ENCODE peak calls at places on chromosomes 3 and 15, in five cellular contexts. G, X, N, L and I are unnamed samples.

GRCh38 chr3:33789183-33789954 is 9.1 kb upstream of the PDCD6IP start:
- DNase-seq in G (no peak), X (no peak), N (no peak), L (no peak), I (no peak)

GRCh38 chr15:75823860-75824613 is 19.2 kb upstream of the UBE2Q2 start:
- DNase-seq in G (no peak), X (no peak), N (no peak), L (no peak), I (no peak)

GRCh38 chr3:72452745-72453144 is 395.5 kb downstream of the SHQ1 start:
- DNase-seq in G (no peak), X (no peak), N (no peak), L (no peak), I (no peak)

GRCh38 chr3:86578071-86578470 is 412.9 kb downstream of the VGLL3 start:
- DNase-seq in G (no peak), X (no peak), N (no peak), L (no peak), I (no peak)

GRCh38 chr3:29898609-29899008 is 617.7 kb downstream of the RBMS3 start:
- DNase-seq in G (no peak), X (no peak), N (no peak), L (no peak), I (no peak)

GRCh38 chr3:9257092-9257491 is 7.6 kb upstream of the SRGAP3 start:
- DNase-seq in G (no peak), X (no peak), N (no peak), L (no peak), I (no peak)

GRCh38 chr3:183318846-183319770 is 66.1 kb downstream of the B3GNT5 start:
- DNase-seq in G (no peak), X (no peak), N (no peak), L (no peak), I (no peak)

GRCh38 chr15:74200871-74201419 is 1.6 kb downstream of the STRA6 start:
- DNase-seq in G (no peak), X (no peak), N (no peak), L (no peak), I (no peak)

GRCh38 chr3:16200411-16200810 is 25.9 kb downstream of the GALNT15 start:
- DNase-seq in G (no peak), X (no peak), N (no peak), L (no peak), I (no peak)

GRCh38 chr3:32398531-32398930 is 6.9 kb downstream of the CMTM7 start:
- DNase-seq in G (no peak), X (no peak), N (no peak), L (no peak), I (peak; percentile 38)

GRCh38 chr15:74041311-74041756 is 41.0 kb downstream of the GOLGA6A start:
- DNase-seq in G (no peak), X (no peak), N (no peak), L (no peak), I (no peak)

GRCh38 chr3:64530434-64531049 is 157.3 kb downstream of the ADAMTS9 start:
- DNase-seq in G (peak; percentile 2), X (peak; percentile 10), N (no peak), L (peak; percentile 8), I (peak; percentile 67)

GRCh38 chr3:57862894-57863293 is 106.8 kb downstream of the SLMAP start:
- DNase-seq in G (no peak), X (no peak), N (no peak), L (no peak), I (no peak)

GRCh38 chr3:124748560-124749198 is 18.4 kb downstream of the UMPS start:
- DNase-seq in G (no peak), X (no peak), N (no peak), L (no peak), I (no peak)

GRCh38 chr3:28286595-28286994 is 45.2 kb downstream of the CMC1 start:
- DNase-seq in G (peak; percentile 31), X (peak; percentile 47), N (no peak), L (peak; percentile 26), I (no peak)

GRCh38 chr3:187618732-187619131 is 51.5 kb downstream of the SST start:
- DNase-seq in G (no peak), X (no peak), N (no peak), L (no peak), I (no peak)

GRCh38 chr3:197746801-197747237 is 2.9 kb upstream of the FYTTD1 start:
- DNase-seq in G (peak; percentile 35), X (no peak), N (no peak), L (no peak), I (no peak)

GRCh38 chr3:160577551-160578195 is 12.3 kb upstream of the KPNA4 start:
- DNase-seq in G (no peak), X (no peak), N (no peak), L (no peak), I (no peak)

GRCh38 chr3:27639271-27639670 is 82.9 kb downstream of the EOMES start:
- DNase-seq in G (peak; percentile 74), X (no peak), N (no peak), L (no peak), I (no peak)

GRCh38 chr3:112086857-112087524 is 802 bp downstream of the C3orf52 start:
- DNase-seq in G (no peak), X (no peak), N (no peak), L (no peak), I (no peak)

GRCh38 chr3:171967137-171967783 is 72.1 kb upstream of the FNDC3B start:
- DNase-seq in G (peak; percentile 86), X (peak; percentile 85), N (no peak), L (no peak), I (no peak)

DNA sequence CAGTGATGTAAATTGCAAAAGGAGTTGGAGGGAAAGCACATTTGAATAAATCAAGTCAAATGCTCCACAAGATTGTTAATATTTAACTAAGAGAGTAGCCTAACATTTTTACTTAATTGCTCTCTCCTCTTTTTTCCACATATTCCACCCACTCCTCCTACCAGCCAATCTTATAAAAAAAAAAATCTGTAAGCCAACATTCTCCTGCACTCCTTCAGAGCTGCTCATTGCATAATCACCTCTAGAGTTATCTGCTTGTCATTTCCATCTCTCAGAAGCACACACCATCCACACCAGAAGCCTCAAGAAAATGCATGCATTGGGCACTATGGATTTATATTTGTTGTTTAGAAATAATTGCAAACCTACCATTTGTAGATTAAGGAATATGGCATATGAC is 64.1 kb downstream of the CADPS start:
- DNase-seq in G (no peak), X (no peak), N (no peak), L (no peak), I (no peak)
- TF ChIP-seq POLR2AphosphoS5 in G (no peak), X (no peak), N (no peak), L (no peak), I (no peak)

GRCh38 chr15:31331389-31331788 is 4.8 kb downstream of the KLF13 start:
- DNase-seq in G (no peak), X (no peak), N (no peak), L (no peak), I (no peak)

GRCh38 chr15:31329640-31330010 is 3.0 kb downstream of the KLF13 start:
- DNase-seq in G (no peak), X (no peak), N (no peak), L (no peak), I (no peak)

GRCh38 chr15:31330836-31331235 is 4.2 kb downstream of the KLF13 start:
- DNase-seq in G (no peak), X (no peak), N (no peak), L (no peak), I (peak; percentile 60)

GRCh38 chr15:31328999-31329639 is 2.5 kb downstream of the KLF13 start:
- DNase-seq in G (peak; percentile 42), X (no peak), N (no peak), L (no peak), I (no peak)

GRCh38 chr15:31330111-31330785 is 3.6 kb downstream of the KLF13 start:
- DNase-seq in G (no peak), X (no peak), N (no peak), L (no peak), I (no peak)
- H3K4me3 ChIP-seq in G (no peak overlapping the region), X (peak overlapping the region; percentile 79), N (peak overlapping the region; percentile 94), L (no peak overlapping the region), I (peak overlapping the region; percentile 85)

GRCh38 chr3:65617787-65618186 is 420.9 kb downstream of the MAGI1 start:
- DNase-seq in G (no peak), X (no peak), N (no peak), L (no peak), I (no peak)
- TF ChIP-seq POLR2AphosphoS5 in G (no peak), X (no peak), N (no peak), L (no peak), I (no peak)

GRCh38 chr3:46844851-46845250 is 18.4 kb downstream of the MYL3 start:
- DNase-seq in G (no peak), X (no peak), N (no peak), L (no peak), I (no peak)
- H3K4me3 ChIP-seq in G (no peak overlapping the region), X (no peak overlapping the region), N (peak overlapping the region; percentile 55), L (no peak overlapping the region), I (peak overlapping the region; percentile 58)

GRCh38 chr3:194933465-194933864 is 247.8 kb downstream of the FAM43A start:
- DNase-seq in G (no peak), X (no peak), N (no peak), L (no peak), I (no peak)

GRCh38 chr3:194928831-194929594 is 243.3 kb downstream of the FAM43A start:
- DNase-seq in G (peak; percentile 38), X (no peak), N (no peak), L (no peak), I (no peak)

GRCh38 chr3:194928183-194928736 is 242.6 kb downstream of the FAM43A start:
- DNase-seq in G (no peak), X (no peak), N (no peak), L (no peak), I (no peak)

GRCh38 chr3:194931366-194931765 is 245.7 kb downstream of the FAM43A start:
- DNase-seq in G (no peak), X (no peak), N (no peak), L (no peak), I (no peak)

GRCh38 chr3:194930439-194931204 is 244.9 kb downstream of the FAM43A start:
- DNase-seq in G (peak; percentile 79), X (no peak), N (no peak), L (no peak), I (no peak)
- TF ChIP-seq POLR2AphosphoS5 in G (peak; percentile 96), X (no peak), N (no peak), L (no peak), I (no peak)